ENCODE peak calls at places on chromosomes 16 and 17, in seven cellular contexts. I, Z, S, P, A, K and G are unnamed samples.
A peak's percentile ranks its signal among the peaks of the same experiment; 100 is the strongest.

GRCh38 chr17:57284984-57285646 is 28.8 kb downstream of the MSI2 start:
- DNase-seq in S (peak; percentile 72), Z (no peak), K (peak; percentile 50), P (no peak), I (no peak), A (no peak), G (no peak)

GRCh38 chr17:2057130-2057713 is 2.3 kb downstream of the HIC1 start:
- DNase-seq in Z (no peak), P (no peak), A (no peak), S (no peak), I (peak; percentile 57), K (no peak), G (no peak)

GRCh38 chr16:83887088-83887487 is 11.8 kb upstream of the MLYCD start:
- DNase-seq in K (no peak), A (no peak), P (no peak), Z (peak; percentile 29), S (no peak), I (no peak), G (no peak)

GRCh38 chr17:31394544-31394943 is 3.1 kb downstream of the RAB11FIP4 start:
- DNase-seq in P (peak; percentile 84), I (peak; percentile 94), A (peak; percentile 77), Z (peak; percentile 44), S (peak; percentile 81), K (peak; percentile 60), G (peak; percentile 91)

GRCh38 chr17:2593846-2594656 is 597 bp downstream of the PAFAH1B1 start:
- DNase-seq in P (peak; percentile 76), K (peak; percentile 84), S (peak; percentile 87), Z (peak; percentile 80), A (peak; percentile 76), I (peak; percentile 87), G (peak; percentile 91)

GRCh38 chr17:1515640-1516402 is 591 bp downstream of the INPP5K start:
- DNase-seq in K (peak; percentile 64), A (no peak), Z (peak; percentile 83), S (peak; percentile 64), I (peak; percentile 44), P (no peak), G (no peak)

GRCh38 chr16:10923650-10924214 is 18.5 kb downstream of the DEXI start:
- DNase-seq in K (no peak), Z (no peak), I (no peak), P (no peak), A (no peak), S (peak; percentile 67), G (no peak)

GRCh38 chr17:2179615-2180295 is 123.8 kb downstream of the SMG6 start:
- DNase-seq in P (no peak), K (no peak), A (peak; percentile 47), I (no peak), S (peak; percentile 86), Z (no peak), G (peak; percentile 93)

GRCh38 chr17:7014995-7015586 is 2.7 kb downstream of the RNASEK start:
- DNase-seq in P (no peak), I (no peak), A (no peak), K (peak; percentile 90), S (no peak), Z (no peak), G (no peak)

GRCh38 chr17:42553866-42554249 is 1.1 kb downstream of the HSD17B1 start:
- DNase-seq in A (no peak), K (no peak), I (no peak), S (no peak), Z (no peak), P (no peak), G (no peak)

GRCh38 chr17:19263621-19264010 is 26.4 kb downstream of the EPN2 start:
- DNase-seq in I (no peak), K (no peak), Z (no peak), S (no peak), P (no peak), A (no peak), G (no peak)

GRCh38 chr16:678858-679807 is 1.1 kb upstream of the STUB1 start:
- DNase-seq in A (no peak), Z (no peak), P (peak; percentile 53), K (peak; percentile 53), I (peak; percentile 74), S (peak; percentile 83), G (no peak)

GRCh38 chr16:87366930-87367329 is 16.6 kb downstream of the FBXO31 start:
- DNase-seq in S (no peak), P (no peak), K (no peak), Z (no peak), I (no peak), A (no peak), G (no peak)

GRCh38 chr16:11208916-11209665 is 46.9 kb downstream of the SOCS1 start:
- DNase-seq in S (no peak), Z (peak; percentile 61), P (no peak), K (no peak), A (no peak), I (no peak), G (no peak)

GRCh38 chr16:56121156-56121500 is 70.2 kb upstream of the GNAO1 start:
- DNase-seq in I (no peak), P (no peak), S (no peak), Z (no peak), A (no peak), K (no peak), G (no peak)

GRCh38 chr17:35740997-35741931 is 9.8 kb downstream of the RASL10B start:
- DNase-seq in I (peak; percentile 57), A (no peak), P (no peak), Z (no peak), K (no peak), S (peak; percentile 38), G (no peak)

GRCh38 chr16:15807603-15808009 is 49.2 kb downstream of the MYH11 start:
- DNase-seq in S (peak; percentile 68), I (no peak), K (no peak), Z (no peak), A (no peak), P (no peak), G (no peak)

GRCh38 chr16:53159781-53160436 is 105.1 kb downstream of the CHD9 start:
- DNase-seq in Z (peak; percentile 36), I (peak; percentile 17), A (no peak), P (no peak), K (no peak), S (no peak), G (no peak)

GRCh38 chr16:57623251-57624043 is 5.0 kb upstream of the ADGRG1 start:
- DNase-seq in S (peak; percentile 62), A (no peak), Z (peak; percentile 76), K (no peak), P (no peak), I (no peak), G (no peak)

GRCh38 chr16:12182202-12182601 is 205.7 kb downstream of the SNX29 start:
- DNase-seq in Z (no peak), P (no peak), S (no peak), I (no peak), A (no peak), K (no peak), G (no peak)

GRCh38 chr16:1976216-1976520 is 4.3 kb downstream of the TBL3 start:
- DNase-seq in Z (no peak), A (no peak), P (no peak), I (no peak), K (no peak), S (no peak), G (no peak)

GRCh38 chr16:83244057-83244456 is 563.7 kb upstream of the HSBP1 start:
- DNase-seq in Z (no peak), P (no peak), S (no peak), A (no peak), K (no peak), I (no peak), G (no peak)

GRCh38 chr16:27444470-27444869 is 42.5 kb downstream of the IL21R start:
- DNase-seq in Z (no peak), A (no peak), P (no peak), S (no peak), K (no peak), I (no peak), G (no peak)

GRCh38 chr16:12917653-12918052 is 16.3 kb downstream of the SHISA9 start:
- DNase-seq in K (no peak), Z (no peak), A (no peak), I (no peak), P (no peak), S (no peak), G (no peak)

DNA sequence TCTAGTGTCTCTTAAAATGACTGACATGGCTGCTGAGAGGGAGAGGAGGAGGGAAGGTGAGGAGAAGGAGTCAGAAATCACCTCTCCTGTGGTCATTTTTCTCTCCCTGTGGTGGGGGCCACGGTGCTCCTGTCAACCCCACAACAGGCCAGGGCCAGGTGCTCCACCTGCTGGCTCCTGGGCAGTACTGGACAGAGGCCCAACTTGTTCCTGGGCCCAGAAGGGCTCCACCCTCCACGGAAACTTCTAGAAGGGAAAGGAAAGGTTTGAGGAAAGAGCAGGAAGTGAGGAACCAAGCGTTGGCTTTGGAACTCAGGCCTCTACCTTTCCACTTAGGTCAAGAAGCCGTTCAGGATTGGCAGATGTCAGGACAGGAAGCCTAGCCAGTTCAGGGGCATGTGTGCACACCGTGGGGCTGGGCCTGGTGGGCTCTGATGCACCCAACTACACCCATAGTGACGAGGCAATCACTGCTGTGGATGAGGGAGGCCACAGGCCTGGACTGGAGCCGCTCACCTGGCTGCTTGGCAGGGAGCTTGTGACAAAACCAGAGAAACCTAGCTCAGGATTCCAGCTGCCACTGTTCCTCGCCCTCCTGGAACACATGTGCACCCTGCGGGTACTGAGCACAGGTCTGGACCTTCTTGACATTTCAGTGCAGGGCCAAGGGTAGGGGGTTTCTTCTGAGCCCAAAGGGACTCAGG is 36.1 kb downstream of the WNT3 start:
- DNase-seq in P (no peak), A (no peak), Z (peak; percentile 62), S (no peak), I (peak; percentile 38), K (no peak), G (no peak)
- TF ChIP-seq CTCF in P (peak; percentile 63), A (peak; percentile 20), Z (peak; percentile 84), S (no peak), I (peak; percentile 49), K (peak; percentile 32), G (peak; percentile 63)

GRCh38 chr17:60600490-60601431 is 768 bp downstream of the PPM1D start:
- DNase-seq in A (no peak), K (peak; percentile 66), I (peak; percentile 72), Z (peak; percentile 82), P (peak; percentile 34), S (peak; percentile 72), G (peak; percentile 90)
- TF ChIP-seq CTCF in A (peak; percentile 66), K (peak; percentile 67), I (peak; percentile 74), Z (peak; percentile 92), P (peak; percentile 75), S (peak; percentile 75), G (peak; percentile 82)

GRCh38 chr17:15361151-15361550 is 19.8 kb upstream of the TEKT3 start:
- DNase-seq in A (no peak), Z (no peak), K (no peak), P (no peak), S (no peak), I (no peak), G (no peak)

GRCh38 chr17:15363702-15364101 is 22.3 kb upstream of the TEKT3 start:
- DNase-seq in A (no peak), Z (no peak), I (no peak), P (no peak), K (no peak), S (no peak), G (no peak)

GRCh38 chr17:15364615-15365014 is 23.2 kb upstream of the TEKT3 start:
- DNase-seq in S (no peak), K (no peak), P (no peak), A (no peak), Z (no peak), I (no peak), G (no peak)

GRCh38 chr17:15361592-15361991 is 20.2 kb upstream of the TEKT3 start:
- DNase-seq in A (no peak), K (no peak), I (no peak), S (no peak), Z (no peak), P (no peak), G (no peak)
- TF ChIP-seq CTCF in A (no peak), K (no peak), I (no peak), S (no peak), Z (no peak), P (no peak), G (no peak)

GRCh38 chr17:43858201-43858600 is 11.2 kb downstream of the CD300LG start:
- DNase-seq in I (no peak), K (no peak), A (no peak), Z (no peak), S (no peak), P (no peak), G (no peak)
- TF ChIP-seq CTCF in I (no peak), K (no peak), A (no peak), Z (no peak), S (no peak), P (no peak), G (no peak)